ENCODE peak calls at places on chromosomes 16 and 17, in five cellular contexts. R is brain microvascular endothelial cell, P is fibroblast of mammary gland, M is MCF 10A, Y is Calu3. H is an unnamed sample.

GRCh38 chr17:68993112-68993511 is 37.9 kb upstream of the ABCA8 start:
- DNase-seq in R (peak), Y (no peak), P (peak), M (peak), H (no peak)

GRCh38 chr16:49019081-49019633 is 262.5 kb downstream of the CBLN1 start:
- DNase-seq in Y (no peak), R (no peak), M (no peak), P (peak), H (no peak)

GRCh38 chr17:21089145-21089544 is 37.6 kb upstream of the DHRS7B start:
- DNase-seq in Y (no peak), M (no peak), R (no peak), P (peak), H (no peak)

GRCh38 chr17:47207143-47208067 is 1.7 kb upstream of the MYL4 start:
- DNase-seq in P (no peak), M (no peak), Y (no peak), R (no peak), H (no peak)

GRCh38 chr17:66542183-66542966 is 240.0 kb downstream of the PRKCA start:
- DNase-seq in M (no peak), Y (no peak), R (peak), P (peak), H (no peak)

GRCh38 chr17:45115871-45116270 is 16.4 kb downstream of the PLCD3 start:
- DNase-seq in Y (no peak), R (peak), M (no peak), P (no peak), H (no peak)

GRCh38 chr16:81327483-81328196 is 12.9 kb downstream of the GAN start:
- DNase-seq in R (no peak), P (no peak), M (peak), Y (no peak), H (no peak)

GRCh38 chr16:68969338-68969737 is 126.0 kb downstream of the TANGO6 start:
- DNase-seq in R (no peak), P (no peak), M (no peak), Y (no peak), H (peak)

GRCh38 chr17:73956169-73956568 is 247.3 kb upstream of the RPL38 start:
- DNase-seq in R (no peak), P (peak), Y (no peak), M (no peak), H (no peak)

GRCh38 chr17:17042851-17043667 is 802 bp downstream of the MPRIP start:
- DNase-seq in R (no peak), P (peak), M (peak), Y (no peak), H (no peak)

GRCh38 chr17:61314368-61315078 is 85.1 kb upstream of the TBX2 start:
- DNase-seq in P (peak), Y (no peak), R (no peak), M (peak), H (no peak)

GRCh38 chr17:78780852-78781338 is 1.2 kb downstream of the CYTH1 start:
- DNase-seq in R (no peak), M (no peak), P (peak), Y (no peak), H (no peak)

GRCh38 chr16:13510425-13511151 is 409.4 kb upstream of the ERCC4 start:
- DNase-seq in P (no peak), M (no peak), Y (no peak), R (no peak), H (no peak)

GRCh38 chr17:80104321-80104955 is 3.1 kb downstream of the GAA start:
- DNase-seq in P (no peak), M (no peak), Y (no peak), R (no peak), H (no peak)

DNA sequence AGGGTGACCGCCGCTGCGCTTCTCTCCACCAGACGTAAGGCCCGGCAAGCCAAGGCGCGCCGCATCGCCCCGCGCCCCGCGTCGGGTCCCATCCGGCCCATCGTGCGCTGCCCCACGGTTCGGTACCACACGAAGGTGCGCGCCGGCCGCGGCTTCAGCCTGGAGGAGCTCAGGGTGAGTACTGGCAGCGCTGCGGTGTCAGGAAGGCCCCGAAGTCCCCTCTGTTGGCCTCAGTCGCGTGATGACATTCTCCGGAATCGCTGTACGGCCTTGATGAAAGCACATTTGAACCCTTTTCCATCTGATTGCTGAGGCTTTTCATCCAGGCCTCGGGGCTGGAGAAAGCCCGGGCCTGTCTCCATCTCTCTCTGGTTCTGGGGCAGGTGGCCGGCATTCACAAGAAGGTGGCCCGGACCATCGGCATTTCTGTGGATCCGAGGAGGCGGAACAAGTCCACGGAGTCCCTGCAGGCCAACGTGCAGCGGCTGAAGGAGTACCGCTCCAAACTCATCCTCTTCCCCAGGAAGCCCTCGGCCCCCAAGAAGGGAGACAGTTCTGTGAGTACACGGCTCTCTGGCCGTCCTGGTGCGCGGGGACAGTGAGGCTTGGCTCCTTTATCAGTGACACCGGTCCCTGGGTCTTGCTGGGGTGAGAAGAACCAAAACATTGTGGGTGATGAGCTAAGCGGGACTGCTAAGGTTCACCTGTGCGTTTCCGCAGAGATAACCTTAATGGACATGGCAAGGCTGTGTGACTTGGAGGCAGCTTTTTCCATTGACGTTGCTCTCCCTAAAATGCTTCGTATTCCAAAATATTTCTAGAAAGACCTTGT is 929 bp downstream of the RPL13 start:
- DNase-seq in P (no peak), R (no peak), Y (no peak), M (no peak), H (no peak)
- TF ChIP-seq CTCF in P (no peak), R (no peak), Y (no peak), M (no peak), H (no peak)

DNA sequence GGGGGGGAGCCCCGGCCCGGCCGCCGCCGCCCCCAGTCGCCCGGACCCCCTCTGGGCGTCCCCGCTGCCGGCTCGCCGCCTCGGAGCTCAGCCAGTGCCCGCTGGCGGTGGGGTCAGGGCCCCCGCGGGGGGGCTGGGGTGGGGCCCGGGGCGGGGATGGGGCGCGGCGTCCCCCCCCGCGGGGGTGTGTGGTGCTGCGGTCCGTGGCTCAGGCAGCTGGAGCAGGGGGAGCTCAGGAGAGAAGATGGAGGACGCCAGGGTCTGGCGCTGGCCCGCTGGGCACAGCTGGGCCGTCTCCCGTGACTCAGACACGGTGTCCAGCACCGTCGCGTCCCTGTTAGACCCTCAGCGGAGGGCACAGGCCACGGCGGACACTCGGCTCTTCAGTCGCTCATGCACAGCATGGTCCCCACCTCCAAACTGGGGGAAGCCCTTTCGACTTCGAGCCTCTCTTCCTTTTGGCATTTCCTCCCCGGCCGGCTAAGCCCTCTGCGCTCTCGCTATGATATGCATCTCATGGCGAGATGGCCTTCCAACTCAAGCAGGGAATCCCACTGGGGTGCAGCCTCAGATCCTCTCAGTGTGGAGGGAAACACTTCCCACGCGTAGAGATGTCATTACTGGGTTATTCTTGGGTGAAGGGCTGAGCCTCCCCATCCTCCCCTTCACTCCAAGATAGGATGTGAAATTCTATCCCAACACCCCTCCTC is 402 bp upstream of the VEZF1 start:
- DNase-seq in P (peak), M (peak), Y (peak), R (peak), H (peak)
- TF ChIP-seq CTCF in P (no peak), M (no peak), Y (no peak), R (no peak), H (no peak)

DNA sequence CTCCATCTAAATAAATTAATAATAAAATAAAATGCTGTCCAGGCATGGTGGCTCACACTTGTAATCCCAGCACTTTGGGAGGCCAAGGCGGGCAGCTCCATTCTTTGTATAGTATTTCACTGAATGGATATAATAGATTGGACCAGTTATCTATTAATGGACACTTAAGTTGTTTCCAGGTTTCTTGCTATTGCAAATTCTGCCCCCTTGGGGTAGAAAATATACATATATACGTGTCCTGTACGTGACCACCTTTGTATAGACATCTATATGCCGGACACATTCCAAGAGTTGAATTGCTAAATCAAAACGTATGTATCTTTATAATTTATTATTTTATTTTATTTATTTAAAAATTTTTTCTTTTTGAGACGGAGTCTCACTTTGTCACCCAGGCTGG is 3.9 kb upstream of the EXOC7 start:
- DNase-seq in P (peak), Y (no peak), R (no peak), M (peak), H (no peak)
- TF ChIP-seq CTCF in P (peak), Y (no peak), R (peak), M (peak), H (peak)

DNA sequence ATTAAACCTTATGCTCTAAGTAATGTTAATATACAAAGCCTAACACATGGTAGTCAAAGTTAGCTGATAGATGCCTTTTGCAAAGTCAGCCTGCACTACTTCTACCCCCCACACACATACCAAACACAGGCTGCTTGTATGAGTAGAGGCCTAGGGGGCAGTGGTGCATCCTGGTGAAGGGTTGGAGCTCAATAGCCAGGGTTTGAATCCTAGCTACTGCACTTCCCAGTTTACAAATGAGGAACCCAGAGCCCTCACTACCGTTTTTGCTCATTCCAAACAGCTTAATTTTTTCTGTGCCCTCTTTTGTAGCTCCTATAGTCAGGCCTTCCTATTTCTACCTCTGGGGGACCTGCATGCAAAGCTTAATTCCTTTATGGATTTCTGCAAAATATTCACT is 18.9 kb upstream of the HYDIN start:
- DNase-seq in Y (no peak), P (no peak), R (no peak), M (no peak), H (no peak)
- TF ChIP-seq CTCF in Y (no peak), P (no peak), R (no peak), M (no peak), H (no peak)

GRCh38 chr17:57401556-57402488 is 145.5 kb downstream of the MSI2 start:
- DNase-seq in P (no peak), R (no peak), M (peak), Y (no peak), H (no peak)
- TF ChIP-seq CTCF in P (no peak), R (peak), M (no peak), Y (no peak), H (no peak)

GRCh38 chr17:63436523-63437110 is 9.5 kb downstream of the CYB561 start:
- DNase-seq in R (no peak), P (peak), Y (no peak), M (no peak), H (no peak)

GRCh38 chr17:63435681-63436522 is 10.2 kb downstream of the CYB561 start:
- DNase-seq in R (no peak), M (no peak), Y (no peak), P (no peak), H (no peak)

GRCh38 chr17:63433746-63434591 is 12.1 kb downstream of the CYB561 start:
- DNase-seq in R (peak), Y (no peak), P (peak), M (peak), H (no peak)

GRCh38 chr17:63437287-63438091 is 8.6 kb downstream of the CYB561 start:
- DNase-seq in P (peak), R (no peak), Y (no peak), M (no peak), H (no peak)

GRCh38 chr17:63434951-63435571 is 11.0 kb downstream of the CYB561 start:
- DNase-seq in M (peak), P (peak), Y (no peak), R (no peak), H (no peak)
- TF ChIP-seq CTCF in M (peak), P (peak), Y (no peak), R (peak), H (no peak)

DNA sequence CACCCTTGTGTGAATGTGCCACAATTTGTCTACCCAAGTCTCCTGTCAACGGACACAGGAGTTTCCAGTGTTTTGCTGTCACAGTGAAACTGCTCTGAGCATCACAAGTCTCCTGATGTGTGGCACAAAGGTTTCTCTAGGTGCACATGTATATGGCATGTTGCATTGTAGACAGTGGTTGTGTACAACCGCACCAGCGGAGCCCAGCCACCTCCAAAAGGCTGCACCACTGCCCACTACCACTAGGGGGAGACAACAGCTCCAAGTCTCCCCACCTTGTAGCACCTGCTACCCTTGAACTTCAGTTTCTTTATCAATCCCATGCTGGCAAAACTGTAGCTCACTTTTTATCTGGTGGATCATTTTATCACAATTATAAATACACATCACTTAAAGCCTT is 95.5 kb upstream of the ZNF469 start:
- DNase-seq in R (no peak), Y (peak), M (peak), P (peak), H (no peak)
- TF ChIP-seq CTCF in R (peak), Y (peak), M (peak), P (peak), H (peak)

GRCh38 chr17:15309793-15310192 is 31.6 kb downstream of the TEKT3 start:
- DNase-seq in P (no peak), M (no peak), R (no peak), Y (no peak), H (no peak)

GRCh38 chr17:15306406-15306970 is 34.9 kb downstream of the TEKT3 start:
- DNase-seq in P (peak), R (no peak), Y (no peak), M (no peak), H (no peak)

GRCh38 chr17:15308758-15309157 is 32.6 kb downstream of the TEKT3 start:
- DNase-seq in P (no peak), R (no peak), Y (no peak), M (no peak), H (no peak)

GRCh38 chr17:15307686-15308085 is 33.7 kb downstream of the TEKT3 start:
- DNase-seq in P (peak), M (no peak), Y (no peak), R (no peak), H (no peak)

GRCh38 chr17:15309236-15309635 is 32.2 kb downstream of the TEKT3 start:
- DNase-seq in M (no peak), R (no peak), P (no peak), Y (no peak), H (no peak)
- TF ChIP-seq CTCF in M (no peak), R (no peak), P (no peak), Y (no peak), H (no peak)